ENCODE peak calls at places on chromosomes 16 and 17, in four cellular contexts. R is GM12865; M is upper lobe of right lung; P is naive thymus-derived CD4-positive, alpha-beta T cell. J is an unnamed sample.

GRCh38 chr17:59751955-59752413 is 44.5 kb downstream of the VMP1 start:
- DNase-seq in R (peak; percentile 84), M (no peak), P (no peak), J (no peak)

GRCh38 chr17:79323556-79323955 is 248.9 kb downstream of the ENGASE start:
- DNase-seq in R (no peak), M (no peak), P (no peak), J (no peak)

GRCh38 chr17:48024149-48025039 is 13.2 kb downstream of the COPZ2 start:
- DNase-seq in R (peak; percentile 50), M (peak; percentile 90), P (peak; percentile 27), J (no peak)

GRCh38 chr17:8719291-8720246 is 25.1 kb downstream of the CCDC42 start:
- DNase-seq in R (no peak), M (peak; percentile 19), P (no peak), J (no peak)

GRCh38 chr17:47687328-47687690 is 6.7 kb upstream of the TBKBP1 start:
- DNase-seq in R (no peak), M (no peak), P (no peak), J (no peak)

GRCh38 chr17:57523926-57524634 is 221.0 kb downstream of the CCDC182 start:
- DNase-seq in R (peak; percentile 15), M (peak; percentile 73), P (no peak), J (no peak)

GRCh38 chr17:4678448-4679026 is 25.4 kb downstream of the PELP1 start:
- DNase-seq in R (no peak), M (no peak), P (no peak), J (peak; percentile 84)

GRCh38 chr17:8447816-8448215 is 12.1 kb downstream of the NDEL1 start:
- DNase-seq in R (no peak), M (no peak), P (no peak), J (no peak)

GRCh38 chr17:33603794-33604193 is 310.7 kb upstream of the ASIC2 start:
- DNase-seq in R (peak; percentile 29), M (no peak), P (no peak), J (no peak)

GRCh38 chr16:4692460-4693295 is 684 bp upstream of the NUDT16L1 start:
- DNase-seq in R (no peak), M (no peak), P (no peak), J (no peak)

GRCh38 chr16:68857479-68857878 is 14.1 kb downstream of the TANGO6 start:
- DNase-seq in R (no peak), M (no peak), P (no peak), J (no peak)

GRCh38 chr17:35170968-35171771 is 23.0 kb downstream of the SLC35G3 start:
- DNase-seq in R (peak; percentile 11), M (no peak), P (peak; percentile 76), J (no peak)

GRCh38 chr17:74972973-74973328 is 392 bp upstream of the HID1 start:
- DNase-seq in R (no peak), M (no peak), P (no peak), J (no peak)

GRCh38 chr16:68839831-68840230 is 3.5 kb upstream of the TANGO6 start:
- DNase-seq in R (no peak), M (no peak), P (no peak), J (no peak)

GRCh38 chr17:42288985-42289862 is 926 bp downstream of the STAT5A start:
- DNase-seq in R (peak; percentile 58), M (peak; percentile 74), P (peak; percentile 64), J (no peak)

GRCh38 chr16:68355447-68356248 is 44.8 kb downstream of the PRMT7 start:
- DNase-seq in R (peak; percentile 33), M (no peak), P (no peak), J (no peak)

GRCh38 chr17:40349477-40350409 is 14.8 kb downstream of the GJD3 start:
- DNase-seq in R (no peak), M (peak; percentile 74), P (no peak), J (no peak)

GRCh38 chr16:86854895-86855294 is 276.5 kb downstream of the FOXL1 start:
- DNase-seq in R (no peak), M (no peak), P (no peak), J (no peak)

GRCh38 chr16:19804538-19805323 is 79.9 kb downstream of the GPRC5B start:
- DNase-seq in R (peak; percentile 22), M (no peak), P (peak; percentile 43), J (no peak)

GRCh38 chr17:63082952-63083351 is 116.9 kb downstream of the TANC2 start:
- DNase-seq in R (no peak), M (no peak), P (no peak), J (no peak)

GRCh38 chr17:46962374-46962790 is 16.7 kb downstream of the RPRML start:
- DNase-seq in R (peak; percentile 29), M (no peak), P (no peak), J (no peak)

GRCh38 chr17:36657763-36658490 is 56.5 kb downstream of the MRM1 start:
- DNase-seq in R (no peak), M (no peak), P (no peak), J (no peak)

GRCh38 chr17:42409467-42410351 is 13.3 kb downstream of the CAVIN1 start:
- DNase-seq in R (no peak), M (peak; percentile 72), P (no peak), J (peak; percentile 80)

GRCh38 chr17:8153550-8153956 is 1.3 kb upstream of the PER1 start:
- DNase-seq in R (no peak), M (peak; percentile 82), P (peak; percentile 42), J (peak; percentile 96)

GRCh38 chr16:48961546-48961945 is 320.1 kb downstream of the CBLN1 start:
- DNase-seq in R (no peak), M (no peak), P (no peak), J (no peak)

GRCh38 chr17:78653382-78653781 is 76.2 kb upstream of the DNAH17 start:
- DNase-seq in R (no peak), M (no peak), P (no peak), J (no peak)

GRCh38 chr17:28010406-28010805 is 32.1 kb upstream of the NLK start:
- DNase-seq in R (no peak), M (no peak), P (no peak), J (no peak)

GRCh38 chr16:353404-354285 is 1.1 kb upstream of the AXIN1 start:
- DNase-seq in R (no peak), M (peak; percentile 72), P (no peak), J (no peak)

GRCh38 chr16:352547-353403 is at the start of gene AXIN1:
- DNase-seq in R (peak; percentile 99), M (peak; percentile 100), P (peak; percentile 99), J (peak; percentile 61)

GRCh38 chr16:354971-355441 is 2.5 kb upstream of the AXIN1 start:
- DNase-seq in R (no peak), M (no peak), P (no peak), J (no peak)

GRCh38 chr16:356756-357155 is 4.2 kb upstream of the AXIN1 start:
- DNase-seq in R (no peak), M (no peak), P (no peak), J (no peak)

GRCh38 chr16:354286-354881 is 1.9 kb upstream of the AXIN1 start:
- DNase-seq in R (no peak), M (no peak), P (no peak), J (no peak)
- H3K4me3 ChIP-seq in R (no peak overlapping the region), M (no peak overlapping the region), P (peak overlapping the region; percentile 44), J (no peak overlapping the region)

GRCh38 chr17:77433385-77434135 is 292.8 kb downstream of the SEC14L1 start:
- DNase-seq in R (peak; percentile 81), M (no peak), P (no peak), J (no peak)
- H3K4me3 ChIP-seq in R (no peak overlapping the region), M (no peak overlapping the region), P (peak overlapping the region; percentile 67), J (no peak overlapping the region)

DNA sequence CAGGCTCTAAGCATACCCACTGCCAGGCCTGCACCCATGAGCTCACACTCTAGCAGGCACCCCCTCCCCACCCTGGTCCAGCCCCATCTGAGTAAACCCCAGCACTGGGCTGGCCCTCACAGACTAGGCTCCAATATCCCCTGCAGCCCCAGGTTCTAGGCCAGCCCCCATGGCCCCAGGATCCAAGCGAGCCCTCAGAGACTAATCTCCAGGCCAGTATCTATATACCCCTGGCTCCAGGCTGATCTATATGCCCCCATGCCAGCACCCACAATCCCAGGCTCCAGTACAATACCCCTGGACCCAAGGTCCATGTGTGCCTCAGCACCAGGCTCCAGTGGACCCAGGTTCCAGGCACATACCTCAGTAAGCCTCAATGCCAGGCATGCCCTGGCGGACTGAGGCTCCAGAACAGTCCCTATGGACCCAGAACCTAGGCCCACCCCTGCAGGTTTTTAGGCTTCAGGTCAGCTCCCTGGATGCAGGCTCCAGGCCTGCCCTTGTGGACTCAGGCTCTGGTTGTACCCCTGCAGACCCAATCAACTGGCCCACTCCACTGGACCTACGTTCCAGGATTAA is 38.5 kb downstream of the POLR3E start:
- DNase-seq in R (no peak), M (no peak), P (no peak), J (no peak)
- H3K4me3 ChIP-seq in R (no peak overlapping the region), M (no peak overlapping the region), P (no peak overlapping the region), J (no peak overlapping the region)

DNA sequence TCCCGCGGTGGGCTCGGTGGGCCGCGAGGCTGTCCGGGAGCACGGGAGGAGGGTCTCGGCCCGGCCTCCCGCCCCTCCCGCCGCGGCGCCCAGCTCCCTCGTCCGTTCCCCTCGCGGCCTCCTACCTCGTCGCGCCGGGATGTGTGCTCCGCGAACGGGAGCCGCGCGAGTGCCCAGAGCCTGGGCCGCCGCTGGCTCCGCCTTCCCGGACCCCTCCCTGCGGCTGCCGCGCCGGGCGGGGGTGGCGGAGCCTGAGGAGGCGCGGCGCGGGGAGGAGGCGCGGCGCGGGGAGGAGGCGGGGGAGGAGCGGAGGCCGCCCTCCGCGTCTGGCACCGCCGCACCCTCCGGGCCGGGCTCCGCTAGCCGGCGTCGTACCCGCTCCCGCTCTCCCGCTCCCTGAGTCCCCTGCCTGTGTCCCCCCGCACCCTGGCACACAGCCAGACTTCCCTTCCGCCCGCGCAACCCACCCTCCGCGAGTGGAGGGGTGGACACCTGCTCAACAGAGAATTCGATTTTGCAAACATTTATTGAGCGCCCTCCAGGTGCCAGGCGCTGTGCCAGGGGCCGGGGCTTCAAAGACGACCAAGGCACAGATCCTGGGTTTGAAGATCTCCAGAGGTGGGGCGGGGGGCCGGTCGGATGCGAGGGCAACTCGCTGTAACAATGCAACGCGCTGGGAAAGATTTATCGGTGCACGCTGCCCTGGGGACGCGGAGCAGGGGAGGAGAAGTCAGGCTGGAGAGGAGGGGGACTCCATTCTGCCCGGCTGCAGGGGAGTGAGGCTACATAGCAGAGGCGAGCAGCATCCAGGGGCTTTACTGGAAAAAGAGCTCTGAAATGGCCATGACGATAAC is at the start of gene MPP3:
- DNase-seq in R (no peak), M (peak; percentile 85), P (peak; percentile 45), J (peak; percentile 16)
- H3K4me3 ChIP-seq in R (no peak within 1 kb of the TSS), M (peak within 1 kb of the TSS; percentile 64), P (peak within 1 kb of the TSS; percentile 52), J (peak within 1 kb of the TSS; percentile 63)

J was measured in skeletal muscle cell.